ENCODE peak calls at places on chromosome 2, in six cellular contexts. J is H9, I is IMR-90, B is mesenchymal stem cell, K is H1, Y is trophoblast cell. E is an unnamed sample.

GRCh38 chr2:85164145-85164559 is 31.0 kb downstream of the TCF7L1 start:
- DNase-seq in I (no peak), B (no peak), K (no peak), Y (no peak), J (no peak), E (peak; percentile 38)

GRCh38 chr2:168727904-168728470 is 74.5 kb upstream of the NOSTRIN start:
- DNase-seq in I (no peak), K (no peak), J (no peak), Y (no peak), B (no peak), E (no peak)

GRCh38 chr2:100869146-100869545 is 49.2 kb downstream of the NPAS2 start:
- DNase-seq in Y (no peak), J (no peak), I (no peak), B (no peak), K (no peak), E (no peak)

GRCh38 chr2:164430166-164430783 is 191.0 kb downstream of the GRB14 start:
- DNase-seq in I (peak; percentile 38), B (peak; percentile 48), Y (peak; percentile 7), K (no peak), J (peak; percentile 34), E (peak; percentile 43)

GRCh38 chr2:26666671-26667070 is 25.5 kb upstream of the CIB4 start:
- DNase-seq in I (peak; percentile 5), Y (no peak), J (no peak), B (no peak), K (no peak), E (no peak)

GRCh38 chr2:128315829-128316776 is 2.6 kb downstream of the HS6ST1 start:
- DNase-seq in B (peak; percentile 80), J (no peak), Y (no peak), I (peak; percentile 76), K (peak; percentile 48), E (no peak)

GRCh38 chr2:15141211-15141610 is 419.9 kb downstream of the NBAS start:
- DNase-seq in J (no peak), Y (no peak), B (no peak), K (no peak), I (no peak), E (no peak)

GRCh38 chr2:235206399-235206798 is 254.6 kb downstream of the SH3BP4 start:
- DNase-seq in B (no peak), I (no peak), J (no peak), Y (no peak), K (peak; percentile 31), E (no peak)

GRCh38 chr2:189933041-189933440 is 129.5 kb downstream of the MSTN start:
- DNase-seq in Y (no peak), B (no peak), K (no peak), I (no peak), J (no peak), E (no peak)

GRCh38 chr2:237179161-237179560 is 93.5 kb downstream of the COPS8 start:
- DNase-seq in B (no peak), Y (no peak), J (no peak), K (no peak), I (no peak), E (no peak)

GRCh38 chr2:167289651-167290410 is 401.6 kb downstream of the XIRP2 start:
- DNase-seq in Y (no peak), K (no peak), B (no peak), I (peak; percentile 39), J (no peak), E (no peak)

GRCh38 chr2:228017784-228018183 is 146.4 kb downstream of the DAW1 start:
- DNase-seq in J (no peak), I (no peak), Y (no peak), B (no peak), K (no peak), E (no peak)

GRCh38 chr2:96099861-96100798 is 16.2 kb downstream of the ADRA2B start:
- DNase-seq in K (peak; percentile 50), Y (no peak), I (no peak), B (no peak), J (peak; percentile 31), E (no peak)

GRCh38 chr2:10668402-10669012 is 21.3 kb downstream of the NOL10 start:
- DNase-seq in K (no peak), B (peak; percentile 66), I (peak; percentile 69), J (no peak), Y (peak; percentile 32), E (peak; percentile 64)

GRCh38 chr2:140648390-140648789 is 1482.4 kb downstream of the LRP1B start:
- DNase-seq in J (no peak), Y (no peak), K (no peak), I (no peak), B (no peak), E (no peak)

GRCh38 chr2:172097557-172098131 is 5.1 kb downstream of the DLX2 start:
- DNase-seq in B (no peak), Y (no peak), K (peak; percentile 48), I (no peak), J (no peak), E (peak; percentile 32)

GRCh38 chr2:20507166-20507692 is 60.4 kb downstream of the RHOB start:
- DNase-seq in K (no peak), B (peak; percentile 71), I (peak; percentile 37), J (no peak), Y (no peak), E (no peak)

GRCh38 chr2:74741651-74742050 is 87.6 kb downstream of the SEMA4F start:
- DNase-seq in B (peak; percentile 11), I (no peak), Y (no peak), K (no peak), J (no peak), E (no peak)

GRCh38 chr2:73218298-73218697 is 4.3 kb downstream of the SMYD5 start:
- DNase-seq in I (peak; percentile 59), B (peak; percentile 43), Y (no peak), K (no peak), J (no peak), E (no peak)

GRCh38 chr2:232436381-232437129 is 19.4 kb upstream of the ALPI start:
- DNase-seq in Y (no peak), J (peak; percentile 47), B (no peak), I (no peak), K (no peak), E (no peak)

GRCh38 chr2:35160871-35161270 is 1194.7 kb upstream of the CRIM1 start:
- DNase-seq in I (no peak), B (no peak), Y (no peak), J (no peak), K (no peak), E (no peak)

GRCh38 chr2:219612605-219613286 is 14.7 kb upstream of the SLC4A3 start:
- DNase-seq in K (no peak), B (no peak), J (no peak), Y (no peak), I (no peak), E (no peak)

GRCh38 chr2:235746257-235746934 is 252.6 kb downstream of the AGAP1 start:
- DNase-seq in B (peak; percentile 90), K (no peak), I (peak; percentile 90), J (peak; percentile 69), Y (peak; percentile 75), E (peak; percentile 69)

GRCh38 chr2:238589591-238590460 is 163.1 kb downstream of the ASB1 start:
- DNase-seq in J (peak; percentile 26), Y (no peak), I (no peak), B (no peak), K (no peak), E (no peak)

GRCh38 chr2:113172721-113173562 is 829 bp upstream of the PSD4 start:
- DNase-seq in J (no peak), Y (no peak), I (no peak), K (no peak), B (no peak), E (no peak)

GRCh38 chr2:54430649-54431048 is 25.5 kb upstream of the SPTBN1 start:
- DNase-seq in B (no peak), I (no peak), Y (no peak), J (no peak), K (no peak), E (no peak)

GRCh38 chr2:74886251-74886650 is 52.3 kb downstream of the HK2 start:
- DNase-seq in B (no peak), I (no peak), Y (no peak), J (no peak), K (no peak), E (no peak)

GRCh38 chr2:234083572-234084348 is 33.3 kb downstream of the SPP2 start:
- DNase-seq in B (no peak), I (no peak), K (no peak), J (no peak), Y (no peak), E (no peak)
- H3K14ac ChIP-seq in B (no peak overlapping the region), I (no peak overlapping the region), K (no peak overlapping the region), J (no peak overlapping the region), Y (no peak overlapping the region), E (no peak overlapping the region)

GRCh38 chr2:8629402-8629801 is 52.5 kb upstream of the ID2 start:
- DNase-seq in J (no peak), I (no peak), Y (no peak), B (no peak), K (no peak), E (no peak)
- H3K23ac ChIP-seq in J (no peak overlapping the region), I (no peak overlapping the region), Y (no peak overlapping the region), B (no peak overlapping the region), K (no peak overlapping the region), E (no peak overlapping the region)

GRCh38 chr2:45729753-45730512 is 78.5 kb downstream of the PRKCE start:
- DNase-seq in K (no peak), J (no peak), B (no peak), I (no peak), Y (peak; percentile 34), E (no peak)
- H3K18ac ChIP-seq in K (no peak overlapping the region), J (no peak overlapping the region), B (no peak overlapping the region), I (no peak overlapping the region), Y (no peak overlapping the region), E (no peak overlapping the region)

DNA sequence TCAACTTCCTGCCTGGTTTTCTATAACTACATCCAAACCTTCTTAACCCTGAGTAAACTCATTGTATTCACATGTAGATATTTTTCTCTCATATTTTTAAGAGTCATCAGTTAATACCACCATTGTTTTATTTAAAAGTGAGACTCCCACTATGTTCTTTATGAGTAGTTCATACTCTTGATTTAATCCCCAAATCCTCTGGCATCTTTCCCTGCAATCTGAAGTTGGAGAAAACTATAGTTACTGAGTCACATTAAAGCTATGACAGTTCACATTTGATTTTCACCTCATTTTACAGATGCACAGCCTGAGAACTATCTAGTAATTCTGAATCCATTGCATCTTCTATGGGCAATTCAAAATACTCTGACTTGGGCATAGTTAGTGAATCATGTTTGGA is 1358.7 kb upstream of the NRXN1 start:
- DNase-seq in B (no peak), Y (no peak), I (peak; percentile 82), K (no peak), J (no peak), E (no peak)
- H3K14ac ChIP-seq in B (no peak overlapping the region), Y (no peak overlapping the region), I (no peak overlapping the region), K (no peak overlapping the region), J (no peak overlapping the region), E (no peak overlapping the region)

DNA sequence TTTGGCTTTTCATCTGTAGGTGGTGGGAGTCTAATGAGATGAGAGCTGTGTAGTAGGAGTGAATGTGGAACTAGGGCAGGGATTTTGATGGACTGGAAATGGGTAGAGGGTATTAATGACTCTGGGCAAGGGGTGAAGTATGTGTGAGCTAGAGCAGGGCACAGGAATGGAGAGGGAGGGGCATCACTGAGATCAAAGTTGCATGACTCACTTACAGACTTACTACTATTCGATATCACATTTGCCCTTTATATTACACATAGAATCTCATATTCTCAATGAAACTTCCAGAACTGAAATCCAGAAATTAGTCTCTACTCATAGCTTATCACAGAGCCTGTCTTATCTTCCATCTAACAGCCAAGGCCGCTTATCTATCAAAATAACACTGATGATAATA is 19.9 kb upstream of the ITGB6 start:
- DNase-seq in I (no peak), Y (no peak), B (no peak), K (no peak), J (no peak), E (no peak)
- H3K23ac ChIP-seq in I (no peak overlapping the region), Y (no peak overlapping the region), B (no peak overlapping the region), K (no peak overlapping the region), J (no peak overlapping the region), E (no peak overlapping the region)

E was measured in neuronal stem cell.